ENCODE peak calls at places on chromosomes 16 and 17, in ten cellular contexts. X is adrenal gland; T is effector CD4-positive, alpha-beta T cell; O is stimulated activated CD4-positive, alpha-beta T cell treated with anti-CD3 and anti-CD28 coated beads, Interleukin-15, amount 100 ng/mL, for 24 hours; J is NCI-H1417 treated with DMSO at 0.1 percent for 48 hours; N is fibroblast of lung; M is activated CD4-positive, alpha-beta T cell treated with anti-CD3 and anti-CD28 coated beads, Interleukin-2, amount 50 U/mL, for 24 hours; S is RPMI7951; V is NCI-H1092; D is stimulated activated CD8-positive, alpha-beta memory T cell treated with anti-CD3 and anti-CD28 coated beads, Interleukin-12 subunit alpha, Interleukin-12 subunit beta, amount 100 ng/mL, for 4 hours. P is an unnamed sample.

GRCh38 chr17:48901241-48901640 is 7.0 kb upstream of the UBE2Z start:
- DNase-seq in M (no peak), D (no peak), S (no peak), V (no peak), T (no peak), N (no peak), X (no peak), J (no peak), O (no peak), P (no peak)

GRCh38 chr17:40364121-40364861 is at the start of gene GJD3:
- DNase-seq in J (no peak), N (no peak), M (no peak), O (no peak), S (no peak), V (no peak), D (no peak), T (no peak), X (no peak), P (no peak)

GRCh38 chr16:19997264-19997663 is 76.4 kb downstream of the GPR139 start:
- DNase-seq in N (no peak), O (no peak), V (peak; percentile 58), J (no peak), S (peak; percentile 5), M (no peak), D (no peak), X (no peak), T (no peak), P (no peak)

GRCh38 chr17:7191571-7192270 is 12.6 kb upstream of the ASGR1 start:
- DNase-seq in S (no peak), D (no peak), T (no peak), J (no peak), X (no peak), N (peak; percentile 21), M (no peak), O (peak; percentile 41), V (no peak), P (no peak)

GRCh38 chr17:22273308-22273707 is 581.0 kb downstream of the KCNJ18 start:
- DNase-seq in X (no peak), D (no peak), M (no peak), T (no peak), N (no peak), J (no peak), O (no peak), S (no peak), V (no peak), P (no peak)

GRCh38 chr16:89101303-89102034 is 7.8 kb downstream of the ACSF3 start:
- DNase-seq in S (no peak), V (no peak), O (no peak), N (no peak), D (no peak), M (no peak), T (no peak), J (no peak), X (no peak), P (no peak)

GRCh38 chr17:77349976-77350830 is 209.4 kb downstream of the SEC14L1 start:
- DNase-seq in M (no peak), O (no peak), N (peak; percentile 80), V (no peak), D (no peak), S (no peak), J (no peak), X (peak; percentile 64), T (no peak), P (no peak)

GRCh38 chr16:3444032-3444388 is 530 bp downstream of the NAA60 start:
- DNase-seq in T (no peak), S (peak; percentile 73), N (peak; percentile 82), D (no peak), J (no peak), V (no peak), X (peak; percentile 38), O (peak; percentile 41), M (no peak), P (peak; percentile 47)

GRCh38 chr16:617855-618254 is 12.9 kb upstream of the WFIKKN1 start:
- DNase-seq in V (no peak), D (no peak), O (no peak), M (no peak), J (no peak), T (no peak), N (no peak), X (no peak), S (no peak), P (no peak)

P was measured in kidney glomerular epithelial cell.